ENCODE peak calls at places on chromosomes 7 and 10, in four cellular contexts. D is HepG2, F is HCT116, Q is K562. Y is an unnamed sample.

GRCh38 chr10:34607894-34608293 is 207.2 kb downstream of the PARD3 start:
- DNase-seq in Q (no peak), D (peak; percentile 4), F (no peak), Y (no peak)

GRCh38 chr10:30124706-30125105 is 65.3 kb upstream of the JCAD start:
- DNase-seq in D (no peak), F (no peak), Q (no peak), Y (no peak)

GRCh38 chr10:33126118-33126517 is 168.1 kb upstream of the ITGB1 start:
- DNase-seq in D (no peak), F (no peak), Q (no peak), Y (no peak)

GRCh38 chr7:130918129-130919052 is 184.4 kb upstream of the KLF14 start:
- DNase-seq in Q (no peak), F (no peak), D (no peak), Y (no peak)

GRCh38 chr7:2472744-2473143 is 3.5 kb downstream of the GRIFIN start:
- DNase-seq in F (no peak), D (no peak), Q (no peak), Y (no peak)

GRCh38 chr7:18694911-18695310 is 199.4 kb downstream of the HDAC9 start:
- DNase-seq in F (no peak), D (no peak), Q (no peak), Y (no peak)

GRCh38 chr7:121097577-121097976 is 109.1 kb downstream of the CPED1 start:
- DNase-seq in Q (no peak), D (no peak), F (no peak), Y (no peak)

GRCh38 chr10:131050162-131050766 is 261.3 kb downstream of the TCERG1L start:
- DNase-seq in D (no peak), Q (no peak), F (no peak), Y (no peak)

GRCh38 chr7:13240349-13240748 is 552.9 kb downstream of the ARL4A start:
- DNase-seq in F (peak; percentile 24), D (no peak), Q (no peak), Y (peak; percentile 59)

GRCh38 chr7:4470246-4470645 is 211.8 kb upstream of the FOXK1 start:
- DNase-seq in Q (no peak), D (no peak), F (no peak), Y (no peak)

GRCh38 chr10:84352251-84352842 is 24.0 kb downstream of the CCSER2 start:
- DNase-seq in D (peak; percentile 45), F (peak; percentile 53), Q (peak; percentile 67), Y (no peak)

GRCh38 chr7:77743518-77743917 is 47.3 kb downstream of the RSBN1L start:
- DNase-seq in D (no peak), F (no peak), Q (no peak), Y (no peak)

GRCh38 chr10:102473445-102474331 is 22.3 kb upstream of the C10orf95 start:
- DNase-seq in F (no peak), Q (no peak), D (no peak), Y (no peak)

GRCh38 chr10:89219512-89220218 is 12.5 kb upstream of the CH25H start:
- DNase-seq in D (no peak), Q (no peak), F (no peak), Y (no peak)

GRCh38 chr10:97333351-97333600 is 1.3 kb downstream of the FRAT2 start:
- DNase-seq in Q (no peak), F (no peak), D (no peak), Y (no peak)

GRCh38 chr10:1180836-1181235 is 124.7 kb downstream of the WDR37 start:
- DNase-seq in D (no peak), Q (no peak), F (no peak), Y (no peak)

GRCh38 chr10:35011771-35012191 is 78.4 kb downstream of the CUL2 start:
- DNase-seq in F (no peak), D (no peak), Q (no peak), Y (no peak)

GRCh38 chr10:125014984-125015944 is 73.3 kb downstream of the ZRANB1 start:
- DNase-seq in Q (no peak), D (no peak), F (no peak), Y (no peak)
- H3K4me1 ChIP-seq in Q (no peaks in the 10 kb centered on the region), D (no peaks in the 10 kb centered on the region), F (peaks cover 2% of the 10 kb centered on the region), Y (no peaks in the 10 kb centered on the region)

GRCh38 chr7:726854-727103 is 280 bp downstream of the DNAAF5 start:
- DNase-seq in F (no peak), D (no peak), Q (no peak), Y (no peak)

GRCh38 chr7:729154-730000 is 2.3 kb upstream of the PRKAR1B start:
- DNase-seq in F (no peak), Q (no peak), D (no peak), Y (no peak)

GRCh38 chr7:727104-727805 is at the start of gene PRKAR1B:
- DNase-seq in D (no peak), F (no peak), Q (peak; percentile 91), Y (no peak)

GRCh38 chr7:728602-729001 is 1.5 kb upstream of the PRKAR1B start:
- DNase-seq in D (no peak), F (no peak), Q (no peak), Y (no peak)

GRCh38 chr7:727806-728460 is 852 bp upstream of the PRKAR1B start:
- DNase-seq in Q (peak; percentile 48), F (no peak), D (no peak), Y (no peak)
- TF ChIP-seq CTCF in Q (no peak), F (no peak), D (no peak), Y (no peak)

GRCh38 chr7:20035279-20035875 is 181.8 kb downstream of the MACC1 start:
- DNase-seq in Q (no peak), D (no peak), F (no peak), Y (no peak)

GRCh38 chr7:20030417-20030816 is 186.8 kb downstream of the MACC1 start:
- DNase-seq in D (no peak), Q (no peak), F (no peak), Y (no peak)

GRCh38 chr7:20030915-20031362 is 186.2 kb downstream of the MACC1 start:
- DNase-seq in D (no peak), F (peak; percentile 2), Q (no peak), Y (no peak)

GRCh38 chr7:20033621-20034200 is 183.5 kb downstream of the MACC1 start:
- DNase-seq in F (no peak), D (no peak), Q (no peak), Y (peak; percentile 5)
- TF ChIP-seq TCF7L2 in F (no peak), D (no peak), Q (no peak), Y (no peak)

GRCh38 chr7:51228386-51228958 is 88.1 kb downstream of the COBL start:
- DNase-seq in D (no peak), Q (no peak), F (no peak), Y (no peak)
- H3K4me1 ChIP-seq in D (no peaks in the 10 kb centered on the region), Q (peaks cover 3% of the 10 kb centered on the region), F (peaks cover 25% of the 10 kb centered on the region), Y (no peaks in the 10 kb centered on the region)

GRCh38 chr7:142391191-142391992 is 133.5 kb upstream of the PRSS58 start:
- DNase-seq in D (no peak), F (peak; percentile 23), Q (peak; percentile 50), Y (no peak)
- TF ChIP-seq CTCF in D (peak; percentile 34), F (peak; percentile 76), Q (peak; percentile 67), Y (peak; percentile 31)

DNA sequence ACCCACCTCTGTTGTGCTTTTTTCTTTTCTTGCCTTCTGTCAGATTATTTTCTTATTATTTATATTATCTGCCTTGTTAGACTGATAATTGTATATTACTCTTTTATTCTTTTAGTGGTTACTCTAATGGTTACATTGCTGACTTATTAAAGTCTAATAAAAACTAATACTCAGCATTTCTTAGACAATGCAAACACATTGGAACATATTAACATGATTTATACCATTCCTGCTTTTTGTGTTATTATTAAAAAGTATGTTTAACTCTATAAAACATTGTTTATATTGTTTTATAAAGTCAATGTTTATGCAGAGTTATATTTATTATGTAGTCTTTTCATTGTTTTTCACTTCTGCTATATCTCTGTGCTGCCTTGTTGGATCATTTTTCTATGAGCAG is 68.0 kb upstream of the CACNA2D1 start:
- DNase-seq in D (no peak), Q (no peak), F (no peak), Y (no peak)
- TF ChIP-seq TCF7L2 in D (no peak), Q (no peak), F (no peak), Y (no peak)

DNA sequence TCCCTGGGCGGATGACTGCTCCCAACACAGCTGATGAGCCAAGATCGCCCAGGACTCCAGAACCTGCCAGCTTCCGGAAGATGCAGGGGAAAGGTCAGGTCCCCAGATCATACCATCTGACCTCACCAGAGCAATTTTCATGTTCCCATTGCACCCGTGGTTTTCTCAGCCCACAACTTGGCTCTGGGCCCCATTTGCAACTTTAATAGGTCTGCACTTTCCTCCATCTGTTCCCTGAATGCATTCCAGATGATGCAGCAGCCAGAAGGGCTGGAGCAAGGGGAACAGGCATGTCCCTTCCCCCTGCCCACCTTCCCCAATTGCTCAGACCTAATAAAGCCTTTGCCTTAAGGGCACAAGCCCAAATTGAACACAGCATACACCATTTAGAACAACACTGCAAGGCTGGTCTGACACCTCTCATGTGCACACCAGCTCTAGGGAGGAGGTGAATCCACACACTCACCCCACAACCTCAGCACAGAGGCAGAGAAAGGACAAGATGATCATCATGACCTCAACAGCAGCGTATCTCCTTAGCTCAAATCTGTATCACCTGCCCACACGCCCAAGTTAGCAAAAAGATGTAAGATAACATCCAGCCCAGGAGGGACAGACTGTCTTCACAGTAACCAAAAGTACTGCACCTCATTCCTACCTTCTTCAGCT is 87.5 kb downstream of the PLXNA4 start:
- DNase-seq in Q (no peak), D (no peak), F (no peak), Y (no peak)
- H3K4me1 ChIP-seq in Q (no peaks in the 10 kb centered on the region), D (no peaks in the 10 kb centered on the region), F (no peaks in the 10 kb centered on the region), Y (no peaks in the 10 kb centered on the region)